ENCODE peak calls at places on chromosomes 11 and 22, in eight cellular contexts. Q is suprapubic skin, Z is sigmoid colon, J is erythroblast, O is ovary, A is GM12878, V is transverse colon, G is uterus. F is an unnamed sample.

GRCh38 chr11:19952101-19952605 is 208.1 kb downstream of the DBX1 start:
- DNase-seq in O (no peak), G (no peak), Q (no peak), A (no peak), J (no peak), V (no peak), Z (no peak), F (no peak)

GRCh38 chr11:12075822-12076821 is 34.3 kb upstream of the MICAL2 start:
- DNase-seq in A (no peak), O (no peak), V (peak), J (no peak), G (peak), Q (peak), Z (peak), F (no peak)

GRCh38 chr22:30192427-30192826 is 54.1 kb downstream of the LIF start:
- DNase-seq in J (no peak), G (no peak), Z (no peak), A (no peak), Q (no peak), O (no peak), V (no peak), F (no peak)

GRCh38 chr11:35017528-35018342 is 101.3 kb downstream of the PDHX start:
- DNase-seq in G (no peak), Q (no peak), A (no peak), V (no peak), O (no peak), J (no peak), Z (no peak), F (no peak)

GRCh38 chr22:47695176-47695575 is 932.7 kb downstream of the TBC1D22A start:
- DNase-seq in Q (no peak), A (peak), G (no peak), Z (no peak), V (no peak), O (no peak), J (no peak), F (no peak)

GRCh38 chr11:130124096-130124495 is 35.5 kb upstream of the ST14 start:
- DNase-seq in Z (peak), J (peak), A (no peak), O (no peak), Q (peak), G (peak), V (peak), F (peak)

GRCh38 chr22:48253573-48253972 is 1491.1 kb downstream of the TBC1D22A start:
- DNase-seq in A (no peak), G (no peak), O (no peak), J (no peak), Q (no peak), Z (no peak), V (no peak), F (no peak)

GRCh38 chr11:78203184-78203583 is 14.5 kb downstream of the USP35 start:
- DNase-seq in A (no peak), Z (peak), Q (no peak), J (no peak), V (no peak), O (no peak), G (no peak), F (no peak)

GRCh38 chr22:33519140-33519973 is 400.9 kb downstream of the LARGE1 start:
- DNase-seq in A (peak), Q (no peak), G (peak), O (peak), Z (no peak), V (peak), J (peak), F (peak)

GRCh38 chr11:45500457-45500856 is 165.0 kb downstream of the CHST1 start:
- DNase-seq in Z (no peak), G (no peak), A (no peak), O (no peak), Q (no peak), J (no peak), V (no peak), F (no peak)

GRCh38 chr11:119751281-119752060 is 22.5 kb upstream of the NECTIN1 start:
- DNase-seq in V (no peak), A (peak), J (peak), Q (no peak), G (no peak), Z (no peak), O (no peak), F (no peak)

GRCh38 chr11:95937358-95937757 is 13.5 kb upstream of the MTMR2 start:
- DNase-seq in Z (no peak), G (no peak), O (no peak), J (peak), A (no peak), Q (no peak), V (no peak), F (no peak)

GRCh38 chr11:78331711-78332110 is 85.9 kb downstream of the GAB2 start:
- DNase-seq in J (no peak), Z (no peak), A (no peak), V (no peak), O (no peak), Q (no peak), G (no peak), F (no peak)

GRCh38 chr11:121086866-121087265 is 14.2 kb upstream of the TECTA start:
- DNase-seq in Z (no peak), A (no peak), Q (no peak), G (no peak), V (no peak), J (no peak), O (no peak), F (no peak)

GRCh38 chr11:102920118-102920684 is 35.3 kb downstream of the MMP13 start:
- DNase-seq in J (no peak), Z (no peak), O (no peak), Q (no peak), A (peak), V (no peak), G (no peak), F (no peak)

GRCh38 chr11:102912482-102912830 is 37.7 kb upstream of the MMP12 start:
- DNase-seq in G (no peak), A (no peak), V (no peak), Q (no peak), O (no peak), Z (no peak), J (no peak), F (no peak)

GRCh38 chr11:102914238-102915043 is 39.7 kb upstream of the MMP12 start:
- DNase-seq in G (peak), V (peak), A (no peak), Z (peak), Q (no peak), J (peak), O (no peak), F (peak)

GRCh38 chr11:102911758-102912481 is 37.1 kb upstream of the MMP12 start:
- DNase-seq in J (no peak), Q (no peak), G (no peak), Z (no peak), O (no peak), A (no peak), V (no peak), F (no peak)

DNA sequence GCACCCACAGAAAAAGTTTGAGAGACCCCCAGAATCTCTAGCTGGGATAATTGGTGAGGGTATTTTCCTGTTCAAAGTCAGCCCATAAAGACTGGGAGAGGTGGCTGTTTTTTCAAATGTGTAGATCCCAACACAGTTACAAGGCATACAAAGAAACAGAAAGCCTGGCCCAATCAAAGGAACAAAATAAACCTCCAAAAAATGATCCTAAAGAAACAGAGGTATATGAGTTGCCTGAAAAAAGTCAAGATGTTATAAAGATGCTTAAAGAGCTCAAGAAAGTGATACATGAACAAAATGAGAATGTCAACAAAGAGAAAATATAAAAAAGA is 40.2 kb upstream of the MMP12 start:
- DNase-seq in A (no peak), J (no peak), Q (no peak), O (no peak), V (no peak), Z (no peak), G (no peak), F (no peak)
- TF ChIP-seq POLR2A in A (no peak), J (no peak), Q (no peak), O (no peak), V (no peak), Z (no peak), G (no peak), F (no peak)

GRCh38 chr11:111926505-111927391 is 8.0 kb downstream of the C11orf52 start:
- DNase-seq in O (peak), Z (peak), Q (peak), V (peak), G (peak), A (peak), J (peak), F (peak)
- TF ChIP-seq POLR2A in O (peak), Z (peak), Q (no peak), V (peak), G (peak), A (peak), J (peak), F (no peak)

GRCh38 chr11:76796511-76797203 is 13.5 kb downstream of the TSKU start:
- DNase-seq in A (no peak), G (no peak), O (no peak), J (no peak), Z (peak), V (peak), Q (no peak), F (no peak)
- TF ChIP-seq POLR2A in A (no peak), G (no peak), O (no peak), J (no peak), Z (no peak), V (no peak), Q (no peak), F (no peak)

GRCh38 chr11:61361686-61362541 is at the start of the genes CYB561A3 and TMEM138:
- DNase-seq in A (peak), Q (peak), O (peak), V (peak), Z (peak), G (peak), J (peak), F (peak)
- TF ChIP-seq POLR2A in A (peak), Q (peak), O (peak), V (peak), Z (peak), G (peak), J (peak), F (peak)

DNA sequence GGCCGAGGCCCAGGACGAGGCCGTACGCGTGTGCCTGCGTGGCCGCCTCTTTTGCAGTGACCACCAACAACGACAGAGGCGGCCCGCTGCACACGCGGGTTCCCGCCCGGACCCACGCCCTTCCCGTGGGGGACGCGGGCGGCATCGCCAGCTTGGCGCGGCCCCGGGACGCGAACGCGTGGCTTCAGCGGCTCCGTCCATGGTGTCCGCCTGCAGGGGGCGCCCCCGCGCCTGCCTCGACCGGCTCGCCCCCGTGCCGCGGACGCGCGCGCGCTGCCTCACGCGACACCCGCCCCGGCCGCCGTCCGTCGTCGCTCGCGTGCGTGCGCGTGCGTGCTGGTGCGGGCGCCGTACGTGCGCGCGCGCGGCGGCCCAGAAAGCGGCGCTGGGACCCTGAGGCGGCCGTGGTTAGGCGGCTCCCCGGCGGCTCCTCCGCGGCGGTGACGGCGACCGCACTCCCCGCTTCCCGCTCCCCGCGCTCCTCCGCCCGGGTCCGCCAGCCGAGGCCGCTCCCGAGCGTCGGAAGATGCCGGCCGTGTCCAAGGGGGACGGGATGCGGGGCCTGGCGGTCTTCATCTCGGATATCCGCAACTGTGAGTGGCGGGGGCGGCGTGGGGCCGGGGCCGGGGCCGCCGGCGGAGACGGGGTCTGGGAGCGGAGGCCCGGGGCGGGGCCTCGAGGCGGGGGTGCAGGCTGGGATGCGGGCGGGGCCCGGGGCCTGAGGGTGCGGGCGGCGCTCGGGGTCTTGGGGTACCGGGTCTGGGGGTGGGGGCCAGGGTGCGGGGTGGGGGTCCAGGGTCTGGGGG is at the start of gene AP2A2:
- DNase-seq in Z (peak), O (peak), Q (peak), J (peak), A (no peak), G (peak), V (peak), F (peak)
- TF ChIP-seq POLR2A in Z (no peak), O (peak), Q (no peak), J (peak), A (peak), G (no peak), V (peak), F (peak)

GRCh38 chr11:76778874-76779273 is 4.3 kb upstream of the TSKU start:
- DNase-seq in Q (no peak), G (no peak), Z (no peak), J (no peak), V (no peak), O (no peak), A (no peak), F (no peak)

GRCh38 chr11:76781861-76782500 is 1.2 kb upstream of the TSKU start:
- DNase-seq in J (peak), V (peak), A (no peak), O (no peak), Q (no peak), G (no peak), Z (no peak), F (no peak)

GRCh38 chr11:76782526-76783293 is 446 bp upstream of the TSKU start:
- DNase-seq in Z (peak), A (no peak), V (peak), Q (peak), O (peak), G (peak), J (peak), F (peak)

GRCh38 chr11:76783294-76783900 is at the start of gene TSKU:
- DNase-seq in Q (no peak), V (no peak), G (peak), J (peak), Z (no peak), O (no peak), A (no peak), F (peak)

DNA sequence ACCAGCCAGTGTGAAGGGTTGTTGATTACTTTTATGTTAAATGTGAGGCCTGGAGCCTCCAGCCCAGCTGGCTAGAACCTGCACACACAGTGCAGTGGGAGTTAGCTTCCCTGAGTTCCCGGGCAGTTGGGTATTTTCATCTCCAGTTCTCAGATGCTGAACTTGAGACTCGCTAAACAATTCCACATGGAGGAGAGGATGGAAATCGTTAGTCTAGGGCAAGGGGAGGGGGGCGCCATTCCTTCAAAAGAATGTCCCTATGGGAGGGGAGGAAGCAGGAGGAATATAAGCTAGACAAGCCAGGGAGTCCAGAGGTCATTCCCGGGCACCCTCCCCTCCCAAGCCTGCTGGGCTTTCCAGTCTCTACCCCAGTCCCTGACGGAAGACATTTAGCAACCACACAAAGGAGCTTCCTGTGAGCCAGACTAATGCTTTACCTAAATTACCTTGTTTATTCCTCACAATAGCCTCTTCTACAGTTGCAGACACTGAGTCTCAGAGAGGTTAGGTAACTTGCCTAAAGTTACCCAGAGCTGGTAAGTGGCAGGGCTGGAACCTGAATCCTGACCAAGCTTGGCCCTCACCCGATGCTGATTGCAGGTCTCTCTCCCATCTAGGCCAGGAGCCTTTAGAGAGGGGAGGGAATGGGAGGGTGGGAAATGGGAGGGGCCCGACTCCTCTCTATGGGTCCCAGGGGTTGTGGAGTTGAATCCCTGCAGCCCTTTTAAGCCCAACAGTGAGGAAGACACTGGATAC is 1.9 kb upstream of the TSKU start:
- DNase-seq in G (no peak), O (no peak), V (peak), Z (no peak), J (no peak), Q (no peak), A (no peak), F (no peak)
- TF ChIP-seq POLR2A in G (no peak), O (no peak), V (peak), Z (no peak), J (no peak), Q (no peak), A (no peak), F (no peak)

GRCh38 chr11:57742087-57742452 is 779 bp downstream of the SELENOH start:
- DNase-seq in A (no peak), G (no peak), J (no peak), O (no peak), V (no peak), Q (no peak), Z (no peak), F (no peak)

GRCh38 chr11:57746920-57747319 is 4.7 kb downstream of the BTBD18 start:
- DNase-seq in V (no peak), O (no peak), G (no peak), A (no peak), Q (no peak), Z (no peak), J (no peak), F (no peak)

GRCh38 chr11:57744386-57744785 is 3.1 kb downstream of the SELENOH start:
- DNase-seq in J (no peak), Z (no peak), A (no peak), G (no peak), Q (no peak), V (no peak), O (no peak), F (no peak)

GRCh38 chr11:57745206-57745605 is 3.9 kb downstream of the SELENOH start:
- DNase-seq in A (no peak), G (no peak), V (no peak), Z (no peak), Q (no peak), J (no peak), O (no peak), F (no peak)

DNA sequence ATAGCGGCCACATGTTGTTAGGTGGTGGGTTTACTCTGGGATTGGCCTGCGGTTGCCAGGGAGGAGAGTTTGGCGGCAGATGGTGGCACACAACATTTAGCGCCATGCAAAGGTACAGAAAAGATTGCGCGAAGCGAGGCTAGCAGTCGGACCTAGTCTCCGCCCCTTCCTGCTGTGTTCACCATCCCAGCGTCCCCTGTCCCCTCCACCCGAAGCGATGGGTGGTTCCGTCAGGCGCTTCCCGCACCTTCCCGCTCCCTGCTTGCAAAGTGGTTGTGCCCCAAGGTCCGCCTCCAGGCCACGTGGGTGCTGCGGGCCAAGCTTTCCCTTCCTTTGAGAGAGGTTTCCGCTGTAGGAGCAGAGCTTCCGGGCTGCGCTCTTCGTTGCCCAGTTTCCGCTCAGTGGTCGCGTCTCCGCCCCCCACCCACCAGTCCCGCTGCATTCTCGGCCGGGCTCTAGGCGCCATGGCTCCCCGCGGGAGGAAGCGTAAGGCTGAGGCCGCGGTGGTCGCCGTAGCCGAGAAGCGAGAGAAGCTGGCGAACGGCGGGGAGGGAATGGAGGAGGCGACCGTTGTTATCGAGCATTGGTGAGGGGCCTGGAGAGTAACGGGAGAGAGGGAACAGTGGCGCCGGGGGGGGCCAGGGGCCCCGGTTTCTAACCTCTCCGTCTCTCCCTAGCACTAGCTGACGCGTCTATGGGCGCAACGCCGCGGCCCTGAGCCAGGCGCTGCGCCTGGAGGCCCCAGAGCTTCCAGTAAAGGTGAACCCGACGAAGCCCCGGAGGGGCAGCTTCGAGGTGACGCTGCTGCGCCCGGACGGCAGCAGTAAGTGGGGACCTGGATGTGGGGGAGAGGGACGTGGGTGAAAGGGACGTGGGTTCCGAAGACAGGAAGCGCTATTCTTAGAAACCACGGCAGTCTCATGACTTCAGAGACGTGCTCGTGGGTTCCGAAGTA is at the start of gene SELENOH:
- DNase-seq in O (peak), V (peak), Q (peak), Z (peak), J (peak), G (peak), A (peak), F (peak)
- TF ChIP-seq POLR2A in O (peak), V (peak), Q (peak), Z (peak), J (peak), G (peak), A (peak), F (peak)

GRCh38 chr11:69010361-69010891 is 2.6 kb downstream of the MRGPRF start:
- DNase-seq in V (no peak), G (no peak), O (peak), Q (peak), A (no peak), J (no peak), Z (peak), F (no peak)

GRCh38 chr11:69007978-69008381 is 5.1 kb downstream of the MRGPRF start:
- DNase-seq in A (no peak), J (no peak), O (peak), Q (peak), V (no peak), G (peak), Z (peak), F (no peak)

GRCh38 chr11:69006816-69007215 is 6.2 kb downstream of the MRGPRF start:
- DNase-seq in A (no peak), V (no peak), Z (no peak), Q (peak), G (peak), O (no peak), J (no peak), F (no peak)

GRCh38 chr11:69009441-69010211 is 3.4 kb downstream of the MRGPRF start:
- DNase-seq in G (no peak), Z (peak), O (peak), A (no peak), V (no peak), J (no peak), Q (peak), F (no peak)

DNA sequence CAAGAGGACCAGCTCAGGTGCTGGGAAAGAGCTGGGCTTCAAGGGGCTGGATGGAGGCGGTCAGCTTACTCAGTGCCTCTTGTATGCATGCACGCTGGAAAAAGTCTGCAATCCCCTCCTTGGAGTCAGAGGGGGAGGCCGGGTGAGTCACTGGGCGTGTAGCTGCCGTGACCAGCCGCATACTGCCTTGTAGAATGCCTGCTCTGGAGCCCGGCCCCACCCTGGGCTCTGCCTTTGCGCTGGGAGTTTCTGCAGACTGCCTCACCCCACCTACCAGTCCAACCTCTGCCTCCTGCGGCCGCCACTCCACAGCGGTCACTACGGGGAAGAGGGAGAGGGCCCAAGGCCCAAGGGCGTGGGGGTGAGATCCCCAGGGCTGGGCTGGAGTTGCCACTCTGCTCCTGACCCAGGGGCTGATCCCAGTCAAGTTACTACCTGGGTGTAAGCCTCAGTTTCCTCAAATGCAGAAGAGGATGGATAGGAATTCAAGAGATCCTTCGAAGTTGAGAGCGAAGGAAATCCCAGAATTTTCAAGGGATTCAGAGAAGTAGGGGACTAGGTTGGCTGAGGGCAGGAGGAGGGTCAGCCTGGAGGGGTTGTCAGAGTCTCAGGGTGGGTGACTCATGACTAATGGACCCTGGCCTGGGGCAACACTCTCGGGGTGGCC is 4.1 kb downstream of the MRGPRF start:
- DNase-seq in Z (peak), V (peak), G (peak), O (peak), A (no peak), J (peak), Q (peak), F (peak)
- TF ChIP-seq POLR2A in Z (peak), V (peak), G (peak), O (no peak), A (no peak), J (no peak), Q (no peak), F (peak)